ENCODE peak calls at places on chromosomes 11 and 22, in five cellular contexts. E, I, W, L and B are unnamed samples.

GRCh38 chr11:116687458-116688201 is 85.2 kb downstream of the BUD13 start:
- DNase-seq in W (no peak), E (no peak), L (no peak), I (no peak), B (no peak)

GRCh38 chr11:45949992-45950407 is 27.5 kb downstream of the LARGE2 start:
- DNase-seq in I (no peak), E (no peak), L (no peak), W (no peak), B (no peak)

GRCh38 chr11:2699185-2699530 is 636 bp downstream of the KCNQ1OT1 start:
- DNase-seq in E (no peak), I (peak), L (no peak), W (no peak), B (no peak)

GRCh38 chr11:35360059-35360530 is 59.3 kb downstream of the SLC1A2 start:
- DNase-seq in I (no peak), W (no peak), E (no peak), L (no peak), B (no peak)

GRCh38 chr11:34825670-34826383 is 90.4 kb downstream of the APIP start:
- DNase-seq in L (no peak), E (no peak), I (no peak), W (no peak), B (no peak)

GRCh38 chr22:30829901-30830550 is 135.4 kb downstream of the OSBP2 start:
- DNase-seq in L (peak), E (no peak), W (peak), I (peak), B (peak)

GRCh38 chr22:24427500-24428164 is at the start of gene ADORA2A:
- DNase-seq in I (no peak), W (no peak), E (no peak), L (no peak), B (no peak)

GRCh38 chr11:122242731-122243130 is 126.7 kb upstream of the BLID start:
- DNase-seq in W (no peak), L (no peak), I (no peak), E (no peak), B (no peak)

GRCh38 chr11:128593281-128593680 is 5.9 kb upstream of the ETS1 start:
- DNase-seq in L (no peak), I (peak), E (no peak), W (no peak), B (no peak)

GRCh38 chr11:67663515-67664212 is 10.8 kb downstream of the ALDH3B2 start:
- DNase-seq in I (no peak), E (no peak), W (no peak), L (no peak), B (no peak)

GRCh38 chr11:127825185-127825584 is 762.2 kb downstream of the ETS1 start:
- DNase-seq in E (no peak), W (no peak), L (no peak), I (no peak), B (no peak)

GRCh38 chr11:67248653-67249052 is 17.6 kb upstream of the GRK2 start:
- DNase-seq in L (no peak), I (no peak), E (peak), W (no peak), B (no peak)

GRCh38 chr22:19061471-19062138 is 60.6 kb downstream of the DGCR2 start:
- DNase-seq in W (no peak), I (no peak), E (no peak), L (no peak), B (no peak)

GRCh38 chr22:34414467-34415440 is 494.5 kb upstream of the LARGE1 start:
- DNase-seq in I (no peak), W (peak), E (peak), L (peak), B (no peak)

GRCh38 chr11:126341760-126342161 is 13.7 kb upstream of the ST3GAL4 start:
- DNase-seq in L (no peak), W (no peak), I (peak), E (no peak), B (no peak)

GRCh38 chr11:30860970-30861369 is 274.8 kb upstream of the MPPED2 start:
- DNase-seq in L (no peak), E (no peak), W (no peak), I (no peak), B (no peak)

GRCh38 chr11:859394-860131 is 16.9 kb downstream of the TSPAN4 start:
- DNase-seq in L (no peak), I (peak), E (peak), W (no peak), B (peak)

GRCh38 chr11:133988686-133989410 is 32.1 kb upstream of the IGSF9B start:
- DNase-seq in L (no peak), W (no peak), I (no peak), E (peak), B (no peak)

GRCh38 chr11:75437966-75438659 is 5.1 kb upstream of the KLHL35 start:
- DNase-seq in I (no peak), W (no peak), L (no peak), E (no peak), B (no peak)

GRCh38 chr22:19419464-19420178 is 11.9 kb downstream of the HIRA start:
- DNase-seq in W (no peak), L (no peak), I (peak), E (no peak), B (no peak)

GRCh38 chr11:60945295-60945667 is 6.7 kb downstream of the SLC15A3 start:
- DNase-seq in L (no peak), I (no peak), E (no peak), W (no peak), B (no peak)

GRCh38 chr22:35752172-35752832 is 34.6 kb downstream of the APOL5 start:
- DNase-seq in W (no peak), E (no peak), I (no peak), L (no peak), B (no peak)

GRCh38 chr11:123587044-123587443 is 67.4 kb downstream of the SCN3B start:
- DNase-seq in L (no peak), W (no peak), I (no peak), E (no peak), B (no peak)

GRCh38 chr11:26245046-26245445 is 86.9 kb upstream of the ANO3 start:
- DNase-seq in W (no peak), E (no peak), I (peak), L (no peak), B (no peak)

GRCh38 chr11:73139476-73140198 is 2.5 kb downstream of the FCHSD2 start:
- DNase-seq in L (no peak), W (no peak), E (no peak), I (peak), B (no peak)

DNA sequence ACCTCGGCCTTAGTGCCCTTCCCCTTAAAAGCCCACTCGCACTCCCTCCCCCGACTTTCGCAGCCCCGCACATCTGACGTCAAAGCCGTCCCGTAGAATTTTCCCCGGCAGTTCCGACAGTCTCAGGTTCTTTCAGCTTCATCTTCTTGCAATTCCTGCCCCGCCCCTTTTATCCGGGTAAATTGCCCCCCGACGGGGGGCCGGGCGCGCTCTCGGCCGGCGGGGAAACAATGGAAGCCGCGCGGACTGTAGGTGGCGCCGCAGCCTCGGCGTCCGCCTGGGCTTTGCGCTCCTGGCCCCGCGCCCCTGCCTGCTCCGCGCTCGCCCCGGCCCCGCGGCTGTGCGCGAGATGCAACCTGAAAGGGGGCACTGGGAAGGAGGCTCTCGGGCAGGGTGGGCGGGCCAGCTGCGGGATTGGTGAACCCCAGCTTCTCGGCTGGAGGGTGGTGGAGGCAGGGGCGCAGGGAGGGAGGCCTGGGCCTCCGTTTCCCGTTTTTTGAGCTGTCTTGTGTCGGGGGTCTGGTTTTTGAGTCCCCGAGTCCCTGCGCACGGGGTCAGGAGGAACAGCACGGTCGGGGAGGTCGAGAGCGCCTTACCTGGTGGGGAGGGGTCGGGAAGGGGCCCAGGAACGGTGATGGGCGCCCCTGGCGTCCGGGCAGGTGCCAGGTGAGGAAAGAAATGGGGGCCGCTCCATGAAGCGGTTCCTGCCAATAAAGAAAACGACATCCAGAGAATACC is 855 bp upstream of the FGF19 start:
- DNase-seq in W (no peak), E (no peak), L (no peak), I (no peak), B (no peak)
- H3K4me3 ChIP-seq in W (peak), E (peak), L (no peak), I (no peak), B (no peak)

DNA sequence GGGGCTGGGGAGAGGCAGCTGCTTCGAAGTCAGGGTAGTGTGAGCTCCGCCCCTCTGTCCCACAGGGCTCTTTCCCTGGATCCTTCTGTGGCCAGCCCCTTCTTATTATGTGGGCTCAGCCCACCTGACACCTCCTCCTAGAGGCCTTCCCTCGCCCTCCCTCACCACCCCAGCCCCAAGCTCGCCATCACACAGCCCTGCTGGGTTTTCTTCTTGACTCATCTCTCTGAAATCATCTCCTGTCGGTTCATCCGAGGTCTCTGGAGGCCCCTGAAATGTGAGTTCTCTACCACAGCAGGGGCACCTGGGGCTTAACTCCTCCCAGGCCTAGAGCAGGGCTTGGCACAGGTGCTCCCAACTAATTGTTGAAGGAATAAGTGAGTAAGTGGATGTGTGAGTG is 65.2 kb downstream of the CACNA1I start:
- DNase-seq in I (peak), W (no peak), L (no peak), E (no peak), B (no peak)
- H3K4me3 ChIP-seq in I (no peak), W (no peak), L (no peak), E (no peak), B (no peak)

GRCh38 chr22:38212442-38212841 is 10.6 kb downstream of the MAFF start:
- DNase-seq in W (no peak), E (no peak), I (no peak), L (no peak), B (no peak)

GRCh38 chr22:38214248-38215056 is 12.7 kb downstream of the MAFF start:
- DNase-seq in L (no peak), E (peak), W (no peak), I (peak), B (no peak)

GRCh38 chr22:38213319-38214247 is 11.8 kb downstream of the MAFF start:
- DNase-seq in W (no peak), L (no peak), I (no peak), E (no peak), B (no peak)

GRCh38 chr22:38218661-38219331 is 17.0 kb downstream of the MAFF start:
- DNase-seq in L (peak), E (peak), W (no peak), I (peak), B (peak)

DNA sequence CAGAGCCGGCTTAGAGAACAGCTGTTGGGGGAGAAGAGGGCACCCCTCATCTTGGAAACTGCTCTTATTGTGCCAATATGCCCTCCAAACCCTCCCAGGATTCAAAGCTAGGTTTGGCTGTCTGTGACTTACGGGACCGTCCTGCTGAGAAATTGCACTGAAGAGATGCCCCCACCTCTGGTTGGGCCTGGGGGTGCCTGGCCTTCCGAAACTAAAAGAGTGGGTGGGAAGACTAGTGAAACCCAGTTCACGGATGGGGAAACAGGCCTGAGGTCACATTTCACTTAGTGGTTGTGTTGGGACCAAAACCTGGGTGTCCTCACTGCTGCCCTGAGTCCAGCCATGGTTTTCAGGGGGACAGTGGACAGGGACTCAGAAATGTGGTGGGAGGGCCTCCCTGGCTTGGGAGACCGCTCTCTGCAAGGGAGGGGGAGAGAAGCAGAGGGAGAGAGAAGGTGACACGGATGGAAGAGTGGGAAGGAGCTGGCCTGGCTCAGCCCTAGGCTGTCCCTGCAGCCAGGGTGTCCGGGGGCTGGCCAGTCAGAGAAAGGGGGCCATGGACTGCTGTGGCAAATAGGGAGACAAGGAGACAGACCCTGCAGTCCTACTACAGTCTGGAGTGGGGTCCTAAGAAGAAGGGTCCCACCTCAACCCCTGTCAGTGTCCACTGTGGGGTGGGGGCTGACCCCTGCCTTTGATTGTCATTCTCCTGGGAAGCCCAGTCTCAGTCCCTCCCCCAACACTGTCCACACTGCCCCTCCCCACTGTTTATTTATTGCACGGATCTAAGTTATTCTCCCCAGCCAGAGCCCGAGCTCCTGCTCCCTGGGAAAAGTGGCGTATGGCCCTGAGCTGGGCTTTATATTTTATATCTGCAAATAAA is 13.6 kb downstream of the MAFF start:
- DNase-seq in W (no peak), E (no peak), L (no peak), I (no peak), B (no peak)
- H3K4me3 ChIP-seq in W (no peak), E (no peak), L (no peak), I (no peak), B (no peak)

DNA sequence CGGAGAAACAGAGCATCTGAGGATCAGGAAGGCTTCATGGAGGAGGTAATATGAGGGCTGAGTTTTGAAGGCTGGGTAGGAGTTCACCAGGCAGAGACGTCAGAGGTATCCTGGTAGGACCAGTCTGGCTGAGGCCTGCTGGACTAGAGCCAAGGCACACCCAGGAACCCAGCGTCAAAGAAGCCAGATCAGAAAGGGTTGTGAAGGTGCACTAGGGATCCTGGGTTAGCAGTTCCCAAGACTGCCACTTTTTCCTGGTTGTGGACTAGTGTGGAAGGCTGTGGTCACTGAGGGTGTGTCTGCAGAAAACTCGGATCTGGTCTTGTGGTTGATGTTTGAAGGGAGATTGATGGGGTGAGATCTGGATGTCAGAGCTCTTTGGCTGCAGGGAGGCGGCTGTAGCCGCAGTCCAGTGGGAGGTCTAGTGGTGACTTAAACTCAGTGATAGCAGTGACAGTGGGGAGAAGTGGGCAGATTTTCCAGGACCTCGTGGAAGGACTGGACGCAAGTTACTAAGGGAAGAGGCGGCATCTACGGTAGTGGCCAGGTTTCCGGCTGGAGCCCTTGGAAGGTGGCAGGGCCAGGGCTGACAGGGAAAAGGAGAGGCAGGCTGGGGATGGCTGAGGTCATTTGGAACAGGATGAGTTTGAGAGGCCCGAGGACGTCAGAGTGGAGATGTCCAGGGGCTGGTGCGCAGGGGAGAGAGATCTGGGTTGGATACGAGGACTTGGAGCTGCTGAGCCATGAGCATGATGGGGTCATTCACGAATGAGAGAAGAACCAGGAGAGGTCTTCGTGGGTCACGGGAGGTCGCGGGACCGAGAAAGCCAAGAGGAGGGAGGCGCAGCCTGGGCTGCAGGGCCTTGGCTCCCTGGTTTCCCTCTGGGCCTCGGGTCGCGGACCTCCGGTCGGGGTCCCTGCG is 10.9 kb downstream of the RELA start:
- DNase-seq in I (peak), E (peak), L (no peak), W (no peak), B (no peak)
- H3K4me3 ChIP-seq in I (peak), E (peak), L (peak), W (peak), B (peak)